ENCODE peak calls at places on chromosomes 13 and 19, in four cellular contexts. Y is uterus; O is pancreas; C is CD8-positive, alpha-beta T cell. T is an unnamed sample. For H3K9me3, the result is how much of the 10 kb centered on the place peaks cover.

GRCh38 chr13:29594310-29594709 is 1.2 kb downstream of the SLC7A1 start:
- DNase-seq in Y (peak), C (no peak), O (peak), T (peak)

GRCh38 chr19:33291623-33292534 is 10.5 kb downstream of the CEBPA start:
- DNase-seq in O (no peak), Y (no peak), C (no peak), T (peak)

GRCh38 chr13:114096031-114096485 is 36.4 kb downstream of the RASA3 start:
- DNase-seq in C (no peak), O (no peak), Y (no peak), T (no peak)

GRCh38 chr13:28872427-28873176 is 52.5 kb downstream of the MTUS2 start:
- DNase-seq in C (no peak), O (no peak), Y (no peak), T (no peak)

GRCh38 chr13:109985871-109986270 is 199.5 kb upstream of the IRS2 start:
- DNase-seq in Y (no peak), O (no peak), C (no peak), T (no peak)

GRCh38 chr13:21010621-21011020 is 50.8 kb downstream of the LATS2 start:
- DNase-seq in C (no peak), Y (no peak), O (no peak), T (no peak)

GRCh38 chr19:49896863-49897621 is at the start of gene IL4I1:
- DNase-seq in O (no peak), Y (no peak), C (peak), T (no peak)

GRCh38 chr13:114045113-114045735 is 71.3 kb upstream of the C13orf46 start:
- DNase-seq in Y (no peak), O (no peak), C (no peak), T (no peak)

GRCh38 chr13:42812311-42812710 is 30.9 kb downstream of the FAM216B start:
- DNase-seq in O (no peak), Y (no peak), C (no peak), T (no peak)

GRCh38 chr13:47332149-47332548 is 435.3 kb upstream of the HTR2A start:
- DNase-seq in O (no peak), Y (no peak), C (no peak), T (no peak)

GRCh38 chr13:41284512-41285288 is 21.3 kb upstream of the MTRF1 start:
- DNase-seq in C (no peak), Y (no peak), O (no peak), T (no peak)

GRCh38 chr13:49859568-49859967 is 67.1 kb upstream of the KPNA3 start:
- DNase-seq in C (no peak), O (no peak), Y (no peak), T (no peak)

GRCh38 chr19:11166281-11167142 is 10.9 kb upstream of the SPC24 start:
- DNase-seq in C (no peak), O (no peak), Y (peak), T (no peak)

GRCh38 chr19:4555657-4556561 is 3.6 kb downstream of the SEMA6B start:
- DNase-seq in O (no peak), Y (no peak), C (no peak), T (no peak)

GRCh38 chr13:25406377-25406776 is 34.6 kb downstream of the ATP8A2 start:
- DNase-seq in O (no peak), Y (no peak), C (no peak), T (no peak)

GRCh38 chr19:41774515-41774980 is 19.2 kb downstream of the CEACAM6 start:
- DNase-seq in O (no peak), Y (no peak), C (peak), T (peak)

GRCh38 chr19:41530184-41530534 is 45.8 kb upstream of the CEACAM21 start:
- DNase-seq in O (no peak), Y (no peak), C (no peak), T (no peak)

GRCh38 chr13:114298866-114299265 is 15.4 kb upstream of the CHAMP1 start:
- DNase-seq in C (no peak), O (no peak), Y (no peak), T (no peak)

GRCh38 chr13:105177265-105177900 is 1358.1 kb downstream of the EFNB2 start:
- DNase-seq in Y (no peak), C (no peak), O (no peak), T (no peak)

GRCh38 chr13:112688560-112689497 is 1.0 kb upstream of the ATP11A start:
- DNase-seq in O (no peak), C (peak), Y (no peak), T (no peak)

GRCh38 chr19:1067341-1068103 is 555 bp downstream of the ARHGAP45 start:
- DNase-seq in Y (no peak), O (no peak), C (peak), T (no peak)

GRCh38 chr13:53250272-53250875 is 221.8 kb downstream of the OLFM4 start:
- DNase-seq in O (peak), Y (no peak), C (no peak), T (peak)

GRCh38 chr13:80011448-80012212 is 329.3 kb downstream of the SPRY2 start:
- DNase-seq in O (no peak), C (no peak), Y (no peak), T (peak)

GRCh38 chr13:67438465-67438864 is 208.3 kb upstream of the PCDH9 start:
- DNase-seq in C (no peak), O (no peak), Y (no peak), T (no peak)

GRCh38 chr13:64083396-64083795 is 2667.7 kb upstream of the PCDH20 start:
- DNase-seq in O (no peak), Y (no peak), C (no peak), T (no peak)

GRCh38 chr19:10826236-10826635 is 9.8 kb downstream of the TMED1 start:
- DNase-seq in O (no peak), Y (no peak), C (no peak), T (no peak)

GRCh38 chr13:104301216-104301975 is 1235.2 kb upstream of the SLC10A2 start:
- DNase-seq in Y (no peak), O (no peak), C (no peak), T (no peak)

GRCh38 chr13:36981156-36981743 is 17.9 kb downstream of the ALG5 start:
- DNase-seq in Y (no peak), C (no peak), O (no peak), T (peak)

GRCh38 chr19:34676697-34677385 is at the start of gene SCGB2B2:
- DNase-seq in C (no peak), O (no peak), Y (no peak), T (no peak)
- H3K9me3 ChIP-seq in C (under half), O (under half), Y (under half), T (under half)

DNA sequence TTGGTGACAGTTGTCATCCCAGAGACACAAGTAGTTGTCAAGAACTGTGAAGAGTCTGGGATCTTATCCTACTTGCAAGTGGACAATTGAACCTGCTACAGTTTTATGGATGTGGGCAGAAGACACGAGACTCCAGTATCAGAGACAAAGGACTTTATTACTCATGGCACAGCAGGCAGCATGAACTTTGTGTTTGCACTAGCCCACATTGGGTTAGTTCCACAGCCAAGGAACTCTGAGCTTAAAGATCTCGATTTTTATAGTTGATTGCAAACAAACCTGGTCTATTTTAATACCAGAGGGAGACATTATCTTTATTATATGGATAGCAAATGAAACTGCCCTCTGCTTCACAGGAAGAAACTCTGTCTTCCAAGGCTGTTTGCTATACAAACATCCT is 16.0 kb upstream of the TPM4 start:
- DNase-seq in O (no peak), Y (no peak), C (no peak), T (no peak)
- H3K9me3 ChIP-seq in O (under half), Y (under half), C (under half), T (under half)

GRCh38 chr19:6930190-6930589 is 42.8 kb downstream of the ADGRE1 start:
- DNase-seq in C (no peak), Y (no peak), O (no peak), T (no peak)

GRCh38 chr19:6925801-6926751 is 38.7 kb downstream of the ADGRE1 start:
- DNase-seq in O (no peak), Y (no peak), C (no peak), T (no peak)
- H3K9me3 ChIP-seq in O (under half), Y (under half), C (under half), T (under half)

DNA sequence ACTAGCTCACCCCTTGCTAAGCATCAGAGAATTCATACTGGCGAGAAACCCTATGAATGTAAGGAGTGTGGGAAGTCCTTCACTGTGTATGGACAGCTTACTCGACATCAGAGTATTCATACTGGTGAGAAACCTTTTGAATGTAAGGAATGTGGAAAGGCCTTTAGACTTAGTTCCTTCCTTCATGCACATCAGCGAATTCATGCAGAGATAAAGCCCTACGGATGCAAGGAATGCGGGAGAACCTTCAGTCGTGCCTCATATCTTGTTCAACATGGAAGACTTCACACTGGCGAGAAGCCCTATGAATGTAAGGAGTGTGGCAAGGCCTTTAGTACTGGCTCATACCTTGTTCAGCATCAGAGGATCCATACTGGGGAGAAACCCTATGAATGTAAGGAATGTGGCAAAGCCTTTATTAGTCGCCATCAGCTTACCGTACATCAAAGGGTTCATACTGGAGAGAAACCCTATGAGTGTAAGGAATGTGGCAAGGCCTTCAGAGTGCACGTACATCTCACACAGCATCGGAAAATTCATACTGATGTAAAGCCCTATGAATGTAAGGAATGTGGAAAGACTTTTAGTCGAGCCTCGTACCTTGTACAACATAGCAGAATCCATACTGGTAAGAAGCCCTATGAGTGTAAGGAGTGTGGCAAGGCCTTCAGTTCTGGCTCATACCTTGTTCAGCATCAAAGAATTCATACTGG is 17.3 kb downstream of the ZNF30 start:
- DNase-seq in C (no peak), Y (no peak), O (no peak), T (no peak)
- H3K9me3 ChIP-seq in C (under half), Y (under half), O (under half), T (under half)

GRCh38 chr19:52307275-52307674 is 10.3 kb downstream of the ZNF480 start:
- DNase-seq in O (no peak), Y (no peak), C (no peak), T (no peak)
- H3K9me3 ChIP-seq in O (under half), Y (half or more), C (under half), T (under half)

GRCh38 chr19:57348136-57348535 is 2.9 kb upstream of the ZNF304 start:
- DNase-seq in C (no peak), Y (no peak), O (no peak), T (no peak)

GRCh38 chr19:57338798-57339378 is 12.2 kb upstream of the ZNF304 start:
- DNase-seq in O (no peak), Y (no peak), C (no peak), T (no peak)

DNA sequence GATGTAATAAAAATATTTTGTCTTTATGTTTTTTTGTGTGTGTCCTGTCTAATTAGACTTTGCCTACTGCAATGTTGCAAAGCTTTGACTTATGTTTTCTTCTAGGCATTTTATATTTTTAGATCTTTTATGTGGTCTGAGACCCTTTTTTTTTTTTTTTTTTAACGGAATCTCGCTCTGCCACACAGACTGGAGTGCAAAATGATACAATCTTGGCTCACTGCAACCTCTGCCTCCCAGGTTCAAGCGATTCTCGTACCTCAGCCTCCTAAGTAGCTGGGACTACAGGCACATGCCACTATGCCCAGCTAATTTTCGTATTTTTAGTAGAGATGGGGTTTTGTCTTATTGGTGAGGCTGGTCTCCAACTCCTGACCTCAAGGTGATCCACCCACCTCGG is 8.5 kb upstream of the ZNF304 start:
- DNase-seq in O (no peak), C (no peak), Y (no peak), T (no peak)
- H3K9me3 ChIP-seq in O (under half), C (under half), Y (under half), T (under half)

T was measured in small intestine.